ENCODE peak calls at places on chromosomes 5 and 9, in five cellular contexts. One of them, this sample, is unnamed.

GRCh38 chr5:68252678-68253520 is 37.3 kb downstream of the PIK3R1 start:
- DNase-seq in GM12891: no peak
- DNase-seq in fibroblast of mammary gland: peak
- DNase-seq in naive thymus-derived CD8-positive, alpha-beta T cell: peak
- DNase-seq in central memory CD8-positive, alpha-beta T cell: peak
- DNase-seq in this sample: peak

GRCh38 chr9:7172445-7173115 is 414.8 kb downstream of the KDM4C start:
- DNase-seq in naive thymus-derived CD8-positive, alpha-beta T cell: no peak
- DNase-seq in fibroblast of mammary gland: peak
- DNase-seq in GM12891: no peak
- DNase-seq in central memory CD8-positive, alpha-beta T cell: no peak
- DNase-seq in this sample: no peak

GRCh38 chr9:76458903-76459690 is at the start of gene GCNT1:
- DNase-seq in central memory CD8-positive, alpha-beta T cell: peak
- DNase-seq in GM12891: peak
- DNase-seq in naive thymus-derived CD8-positive, alpha-beta T cell: peak
- DNase-seq in fibroblast of mammary gland: peak
- DNase-seq in this sample: peak

GRCh38 chr5:95725937-95726810 is 5.0 kb upstream of the RHOBTB3 start:
- DNase-seq in central memory CD8-positive, alpha-beta T cell: no peak
- DNase-seq in GM12891: no peak
- DNase-seq in fibroblast of mammary gland: no peak
- DNase-seq in naive thymus-derived CD8-positive, alpha-beta T cell: no peak
- DNase-seq in this sample: no peak

GRCh38 chr5:141617682-141618029 is 1.1 kb downstream of the DIAPH1 start:
- DNase-seq in naive thymus-derived CD8-positive, alpha-beta T cell: no peak
- DNase-seq in central memory CD8-positive, alpha-beta T cell: no peak
- DNase-seq in fibroblast of mammary gland: no peak
- DNase-seq in GM12891: no peak
- DNase-seq in this sample: no peak

GRCh38 chr9:80678906-80679305 is 1010.4 kb downstream of the TLE1 start:
- DNase-seq in GM12891: no peak
- DNase-seq in fibroblast of mammary gland: no peak
- DNase-seq in naive thymus-derived CD8-positive, alpha-beta T cell: no peak
- DNase-seq in central memory CD8-positive, alpha-beta T cell: no peak
- DNase-seq in this sample: no peak

GRCh38 chr5:56307714-56308346 is 74.7 kb upstream of the ANKRD55 start:
- DNase-seq in central memory CD8-positive, alpha-beta T cell: no peak
- DNase-seq in GM12891: no peak
- DNase-seq in naive thymus-derived CD8-positive, alpha-beta T cell: no peak
- DNase-seq in fibroblast of mammary gland: no peak
- DNase-seq in this sample: no peak

GRCh38 chr5:42274913-42275312 is 148.3 kb upstream of the GHR start:
- DNase-seq in naive thymus-derived CD8-positive, alpha-beta T cell: no peak
- DNase-seq in fibroblast of mammary gland: peak
- DNase-seq in GM12891: no peak
- DNase-seq in central memory CD8-positive, alpha-beta T cell: no peak
- DNase-seq in this sample: no peak

GRCh38 chr5:135706893-135707292 is 127.6 kb upstream of the SLC25A48 start:
- DNase-seq in fibroblast of mammary gland: no peak
- DNase-seq in naive thymus-derived CD8-positive, alpha-beta T cell: no peak
- DNase-seq in central memory CD8-positive, alpha-beta T cell: no peak
- DNase-seq in GM12891: no peak
- DNase-seq in this sample: no peak

GRCh38 chr5:36777105-36777757 is 99.3 kb upstream of the NIPBL start:
- DNase-seq in central memory CD8-positive, alpha-beta T cell: no peak
- DNase-seq in naive thymus-derived CD8-positive, alpha-beta T cell: no peak
- DNase-seq in GM12891: no peak
- DNase-seq in fibroblast of mammary gland: peak
- DNase-seq in this sample: no peak

GRCh38 chr5:143572671-143573070 is 169.2 kb upstream of the NR3C1 start:
- DNase-seq in central memory CD8-positive, alpha-beta T cell: no peak
- DNase-seq in fibroblast of mammary gland: no peak
- DNase-seq in naive thymus-derived CD8-positive, alpha-beta T cell: no peak
- DNase-seq in GM12891: no peak
- DNase-seq in this sample: no peak

GRCh38 chr5:139915274-139915673 is 119.7 kb downstream of the PSD2 start:
- DNase-seq in fibroblast of mammary gland: no peak
- DNase-seq in naive thymus-derived CD8-positive, alpha-beta T cell: no peak
- DNase-seq in GM12891: no peak
- DNase-seq in central memory CD8-positive, alpha-beta T cell: no peak
- DNase-seq in this sample: no peak

GRCh38 chr5:131513780-131514179 is 121.2 kb downstream of the RAPGEF6 start:
- DNase-seq in naive thymus-derived CD8-positive, alpha-beta T cell: no peak
- DNase-seq in fibroblast of mammary gland: no peak
- DNase-seq in central memory CD8-positive, alpha-beta T cell: no peak
- DNase-seq in GM12891: no peak
- DNase-seq in this sample: no peak

GRCh38 chr9:2117527-2117926 is 102.4 kb downstream of the SMARCA2 start:
- DNase-seq in GM12891: no peak
- DNase-seq in central memory CD8-positive, alpha-beta T cell: no peak
- DNase-seq in fibroblast of mammary gland: no peak
- DNase-seq in naive thymus-derived CD8-positive, alpha-beta T cell: no peak
- DNase-seq in this sample: no peak

GRCh38 chr5:2996687-2997086 is 245.2 kb upstream of the IRX2 start:
- DNase-seq in fibroblast of mammary gland: no peak
- DNase-seq in GM12891: no peak
- DNase-seq in central memory CD8-positive, alpha-beta T cell: no peak
- DNase-seq in naive thymus-derived CD8-positive, alpha-beta T cell: no peak
- DNase-seq in this sample: no peak

GRCh38 chr5:95858023-95858461 is 35.5 kb upstream of the GLRX start:
- DNase-seq in central memory CD8-positive, alpha-beta T cell: no peak
- DNase-seq in GM12891: no peak
- DNase-seq in naive thymus-derived CD8-positive, alpha-beta T cell: no peak
- DNase-seq in fibroblast of mammary gland: peak
- DNase-seq in this sample: no peak

GRCh38 chr9:14372437-14373318 is 58.7 kb upstream of the NFIB start:
- DNase-seq in fibroblast of mammary gland: peak
- DNase-seq in GM12891: no peak
- DNase-seq in central memory CD8-positive, alpha-beta T cell: no peak
- DNase-seq in naive thymus-derived CD8-positive, alpha-beta T cell: no peak
- DNase-seq in this sample: no peak

GRCh38 chr5:14528926-14529325 is 52.7 kb upstream of the OTULINL start:
- DNase-seq in fibroblast of mammary gland: no peak
- DNase-seq in GM12891: no peak
- DNase-seq in central memory CD8-positive, alpha-beta T cell: no peak
- DNase-seq in naive thymus-derived CD8-positive, alpha-beta T cell: no peak
- DNase-seq in this sample: no peak

GRCh38 chr5:140664353-140665119 is at the start of gene WDR55:
- DNase-seq in naive thymus-derived CD8-positive, alpha-beta T cell: peak
- DNase-seq in central memory CD8-positive, alpha-beta T cell: peak
- DNase-seq in GM12891: peak
- DNase-seq in fibroblast of mammary gland: peak
- DNase-seq in this sample: peak

GRCh38 chr5:136025900-136026299 is 2.9 kb upstream of the TGFBI start:
- DNase-seq in central memory CD8-positive, alpha-beta T cell: no peak
- DNase-seq in fibroblast of mammary gland: peak
- DNase-seq in naive thymus-derived CD8-positive, alpha-beta T cell: no peak
- DNase-seq in GM12891: no peak
- DNase-seq in this sample: no peak

GRCh38 chr9:35998333-35998732 is 38.4 kb upstream of the RECK start:
- DNase-seq in fibroblast of mammary gland: no peak
- DNase-seq in central memory CD8-positive, alpha-beta T cell: no peak
- DNase-seq in naive thymus-derived CD8-positive, alpha-beta T cell: no peak
- DNase-seq in GM12891: no peak
- DNase-seq in this sample: no peak

GRCh38 chr5:163677092-163677491 is 171.7 kb downstream of the MAT2B start:
- DNase-seq in fibroblast of mammary gland: no peak
- DNase-seq in central memory CD8-positive, alpha-beta T cell: no peak
- DNase-seq in GM12891: no peak
- DNase-seq in naive thymus-derived CD8-positive, alpha-beta T cell: no peak
- DNase-seq in this sample: no peak

GRCh38 chr9:20570086-20570485 is 52.2 kb downstream of the MLLT3 start:
- DNase-seq in naive thymus-derived CD8-positive, alpha-beta T cell: no peak
- DNase-seq in central memory CD8-positive, alpha-beta T cell: no peak
- DNase-seq in GM12891: no peak
- DNase-seq in fibroblast of mammary gland: peak
- DNase-seq in this sample: no peak

GRCh38 chr9:21994996-21995651 is 533 bp downstream of the CDKN2B-AS1 start:
- DNase-seq in GM12891: peak
- DNase-seq in fibroblast of mammary gland: peak
- DNase-seq in naive thymus-derived CD8-positive, alpha-beta T cell: peak
- DNase-seq in central memory CD8-positive, alpha-beta T cell: peak
- DNase-seq in this sample: peak

GRCh38 chr5:82861705-82862104 is 215.5 kb downstream of the TMEM167A start:
- DNase-seq in GM12891: no peak
- DNase-seq in central memory CD8-positive, alpha-beta T cell: no peak
- DNase-seq in naive thymus-derived CD8-positive, alpha-beta T cell: no peak
- DNase-seq in fibroblast of mammary gland: peak
- DNase-seq in this sample: no peak

GRCh38 chr9:124355032-124355940 is 60.0 kb downstream of the PSMB7 start:
- DNase-seq in GM12891: no peak
- DNase-seq in central memory CD8-positive, alpha-beta T cell: no peak
- DNase-seq in fibroblast of mammary gland: no peak
- DNase-seq in naive thymus-derived CD8-positive, alpha-beta T cell: no peak
- DNase-seq in this sample: no peak

This sample was measured in T follicular helper cell.